ENCODE peak calls at places on chromosome 11, in five cellular contexts. S is fibroblast of the conjunctiva, D is C1 segment of cervical spinal cord, X is iPS DF 19.7, U is AG04450. E is an unnamed sample.

GRCh38 chr11:14417186-14417585 is 58.2 kb upstream of the RRAS2 start:
- DNase-seq in S (no peak), U (no peak), D (no peak), X (no peak), E (no peak)

GRCh38 chr11:21897203-21897602 is 295.7 kb upstream of the ANO5 start:
- DNase-seq in U (no peak), D (no peak), X (no peak), S (no peak), E (no peak)

GRCh38 chr11:134668796-134669195 is 256.8 kb upstream of the B3GAT1 start:
- DNase-seq in S (no peak), X (no peak), U (no peak), D (no peak), E (no peak)

GRCh38 chr11:64976651-64977050 is 4.7 kb upstream of the MAJIN start:
- DNase-seq in S (no peak), D (no peak), X (no peak), U (no peak), E (no peak)

GRCh38 chr11:117371453-117371852 is 43.8 kb downstream of the CEP164 start:
- DNase-seq in U (no peak), S (no peak), D (no peak), X (no peak), E (no peak)

GRCh38 chr11:46112961-46113617 is 8.2 kb downstream of the PHF21A start:
- DNase-seq in D (no peak), U (no peak), S (peak; percentile 49), X (peak; percentile 47), E (no peak)

GRCh38 chr11:46240861-46241260 is 36.6 kb upstream of the CREB3L1 start:
- DNase-seq in U (no peak), D (no peak), X (no peak), S (no peak), E (no peak)

GRCh38 chr11:12003329-12003728 is 5.1 kb downstream of the DKK3 start:
- DNase-seq in S (no peak), D (no peak), U (no peak), X (no peak), E (no peak)

GRCh38 chr11:67644042-67644441 is 4.5 kb upstream of the TBX10 start:
- DNase-seq in S (no peak), U (no peak), X (no peak), D (no peak), E (no peak)

GRCh38 chr11:63609536-63609935 is 4.7 kb downstream of the PLAAT3 start:
- DNase-seq in S (no peak), X (no peak), U (no peak), D (no peak), E (no peak)

GRCh38 chr11:109048098-109048497 is 373.9 kb upstream of the C11orf87 start:
- DNase-seq in X (no peak), U (no peak), D (no peak), S (no peak), E (no peak)

GRCh38 chr11:117045956-117046355 is 52.3 kb downstream of the SIK3 start:
- DNase-seq in D (peak; percentile 54), S (peak; percentile 33), U (no peak), X (no peak), E (no peak)

GRCh38 chr11:96187779-96188624 is 155.0 kb downstream of the MAML2 start:
- DNase-seq in D (no peak), X (no peak), S (no peak), U (no peak), E (no peak)

GRCh38 chr11:45607995-45608394 is 57.4 kb downstream of the CHST1 start:
- DNase-seq in D (no peak), S (no peak), U (no peak), X (no peak), E (no peak)

GRCh38 chr11:101321222-101321621 is 191.6 kb upstream of the PGR start:
- DNase-seq in S (no peak), D (no peak), X (peak; percentile 17), U (no peak), E (no peak)

GRCh38 chr11:43992834-43993637 is 50.6 kb downstream of the C11orf96 start:
- DNase-seq in U (no peak), X (no peak), S (no peak), D (no peak), E (peak; percentile 41)

GRCh38 chr11:28966951-28967350 is 858.8 kb downstream of the METTL15 start:
- DNase-seq in D (no peak), U (no peak), S (no peak), X (no peak), E (no peak)

GRCh38 chr11:117438371-117439000 is 110.8 kb downstream of the CEP164 start:
- DNase-seq in U (no peak), D (no peak), X (no peak), S (no peak), E (no peak)

GRCh38 chr11:130762342-130763037 is 153.8 kb downstream of the SNX19 start:
- DNase-seq in U (no peak), S (no peak), D (no peak), X (no peak), E (no peak)

GRCh38 chr11:65552413-65552951 is 5.7 kb downstream of the LTBP3 start:
- DNase-seq in S (no peak), X (no peak), U (no peak), D (no peak), E (no peak)

GRCh38 chr11:62926669-62927455 is 5.7 kb upstream of the CHRM1 start:
- DNase-seq in D (no peak), S (no peak), X (no peak), U (no peak), E (no peak)

GRCh38 chr11:1121343-1122331 is 36.1 kb upstream of the MUC5AC start:
- DNase-seq in U (no peak), D (no peak), S (no peak), X (no peak), E (no peak)

GRCh38 chr11:32172771-32173170 is 81.9 kb downstream of the RCN1 start:
- DNase-seq in U (no peak), X (no peak), S (no peak), D (peak; percentile 6), E (no peak)

GRCh38 chr11:48012051-48012391 is 31.7 kb downstream of the PTPRJ start:
- DNase-seq in X (no peak), U (no peak), D (no peak), S (no peak), E (no peak)

GRCh38 chr11:13053255-13053917 is 44.3 kb downstream of the RASSF10 start:
- DNase-seq in S (no peak), X (no peak), U (no peak), D (no peak), E (no peak)

GRCh38 chr11:117696489-117696888 is 100.5 kb downstream of the DSCAML1 start:
- DNase-seq in D (no peak), U (no peak), S (no peak), X (no peak), E (no peak)

GRCh38 chr11:62402226-62402625 is 16.6 kb upstream of the SCGB1A1 start:
- DNase-seq in D (no peak), S (no peak), U (no peak), X (no peak), E (no peak)

GRCh38 chr11:94194712-94195111 is 66.1 kb downstream of the PANX1 start:
- DNase-seq in D (no peak), S (no peak), X (no peak), U (no peak), E (no peak)

GRCh38 chr11:89177691-89178231 is at the start of gene TYR:
- DNase-seq in X (no peak), S (no peak), D (no peak), U (no peak), E (no peak)

GRCh38 chr11:32090774-32091370 is at the start of gene RCN1:
- DNase-seq in D (no peak), U (peak; percentile 67), S (peak; percentile 74), X (peak; percentile 33), E (peak; percentile 15)

GRCh38 chr11:89181111-89181510 is 3.4 kb downstream of the TYR start:
- DNase-seq in D (no peak), S (no peak), U (no peak), X (no peak), E (no peak)

GRCh38 chr11:118956847-118957469 is 860 bp downstream of the UPK2 start:
- DNase-seq in U (no peak), D (no peak), S (no peak), X (no peak), E (no peak)

GRCh38 chr11:69868003-69868865 is 49.0 kb upstream of the FGF3 start:
- DNase-seq in S (no peak), X (no peak), D (no peak), U (no peak), E (no peak)

GRCh38 chr11:96207459-96208449 is 135.2 kb downstream of the MAML2 start:
- DNase-seq in S (no peak), X (no peak), D (no peak), U (no peak), E (no peak)

GRCh38 chr11:20620988-20621387 is 21.6 kb downstream of the SLC6A5 start:
- DNase-seq in U (no peak), D (no peak), X (no peak), S (no peak), E (no peak)

E was measured in anterior cingulate cortex.